ENCODE peak calls at places on chromosomes 5 and 9, in seven cellular contexts. P is putamen; B is naive thymus-derived CD8-positive, alpha-beta T cell; Q is HEK293T; W is chondrocyte; X is body of pancreas; F is CD4-positive, CD25-positive, alpha-beta regulatory T cell. M is an unnamed sample.

GRCh38 chr9:93023521-93023815 is 35.0 kb upstream of the SUSD3 start:
- DNase-seq in P (no peak), B (no peak), Q (no peak), W (no peak), X (no peak), F (no peak), M (no peak)

GRCh38 chr9:24614070-24614469 is 68.4 kb upstream of the IZUMO3 start:
- DNase-seq in P (no peak), B (no peak), Q (no peak), W (no peak), X (no peak), F (no peak), M (peak)

GRCh38 chr5:169812786-169813185 is 167.5 kb downstream of the INSYN2B start:
- DNase-seq in P (no peak), B (no peak), Q (no peak), W (no peak), X (no peak), F (no peak), M (no peak)

GRCh38 chr5:115317750-115318149 is 21.3 kb upstream of the CCDC112 start:
- DNase-seq in P (no peak), B (no peak), Q (no peak), W (no peak), X (no peak), F (no peak), M (no peak)

GRCh38 chr9:13444272-13444608 is 164.7 kb upstream of the MPDZ start:
- DNase-seq in P (no peak), B (no peak), Q (no peak), W (no peak), X (no peak), F (no peak), M (peak)

GRCh38 chr5:58042933-58043606 is 416.8 kb downstream of the PLK2 start:
- DNase-seq in P (no peak), B (no peak), Q (no peak), W (no peak), X (no peak), F (no peak), M (no peak)

GRCh38 chr9:1619915-1620705 is 395.0 kb upstream of the SMARCA2 start:
- DNase-seq in P (peak), B (no peak), Q (peak), W (no peak), X (no peak), F (no peak), M (no peak)

GRCh38 chr9:7216004-7216821 is 458.4 kb downstream of the KDM4C start:
- DNase-seq in P (no peak), B (no peak), Q (no peak), W (no peak), X (no peak), F (no peak), M (no peak)

GRCh38 chr9:125233678-125234077 is 7.5 kb downstream of the HSPA5 start:
- DNase-seq in P (no peak), B (no peak), Q (no peak), W (no peak), X (no peak), F (no peak), M (no peak)